ENCODE peak calls at places on chromosomes 2 and 18, in six cellular contexts. J, U, S, Q, I and H are unnamed samples.

GRCh38 chr18:40259073-40259472 is 1696.0 kb upstream of the PIK3C3 start:
- DNase-seq in S (no peak), U (no peak), I (no peak), Q (no peak), J (no peak), H (no peak)

GRCh38 chr2:127479866-127480743 is 46.2 kb downstream of the IWS1 start:
- DNase-seq in S (no peak), I (no peak), J (no peak), Q (no peak), U (no peak), H (no peak)

GRCh38 chr2:219560893-219561178 is 10.5 kb downstream of the OBSL1 start:
- DNase-seq in U (no peak), J (no peak), Q (no peak), I (no peak), S (no peak), H (no peak)

GRCh38 chr18:46677609-46678470 is 20.8 kb upstream of the LOXHD1 start:
- DNase-seq in U (peak), J (no peak), Q (no peak), I (no peak), S (no peak), H (no peak)

GRCh38 chr2:232699110-232699509 is 2.0 kb downstream of the GIGYF2 start:
- DNase-seq in U (no peak), S (no peak), J (no peak), Q (no peak), I (no peak), H (no peak)

GRCh38 chr18:21740474-21740723 is 193 bp upstream of the MIB1 start:
- DNase-seq in J (peak), U (peak), I (no peak), Q (peak), S (no peak), H (peak)

GRCh38 chr2:202479610-202480009 is 103.5 kb downstream of the BMPR2 start:
- DNase-seq in I (no peak), Q (no peak), J (no peak), U (no peak), S (no peak), H (no peak)

GRCh38 chr2:139366659-139367058 is 586.5 kb upstream of the NXPH2 start:
- DNase-seq in Q (no peak), S (no peak), J (no peak), U (no peak), I (no peak), H (no peak)

GRCh38 chr18:23154823-23155517 is 19.7 kb downstream of the CABLES1 start:
- DNase-seq in S (no peak), U (no peak), J (no peak), I (no peak), Q (no peak), H (no peak)

GRCh38 chr2:25543939-25544338 is 129.4 kb downstream of the DTNB start:
- DNase-seq in I (no peak), S (no peak), Q (no peak), U (no peak), J (no peak), H (no peak)

GRCh38 chr18:54822872-54823845 is 5.1 kb upstream of the RAB27B start:
- DNase-seq in U (peak), I (no peak), S (no peak), Q (no peak), J (no peak), H (no peak)

GRCh38 chr2:224569654-224570053 is 15.5 kb downstream of the CUL3 start:
- DNase-seq in Q (no peak), U (no peak), I (no peak), J (no peak), S (no peak), H (no peak)

GRCh38 chr2:37507703-37508102 is 163.3 kb downstream of the QPCT start:
- DNase-seq in Q (no peak), I (no peak), S (no peak), U (no peak), J (no peak), H (no peak)

GRCh38 chr2:10303174-10303633 is 500 bp downstream of the HPCAL1 start:
- DNase-seq in Q (peak), S (peak), I (peak), U (no peak), J (no peak), H (no peak)

GRCh38 chr18:79988925-79989361 is 580 bp upstream of the TXNL4A start:
- DNase-seq in S (no peak), J (no peak), Q (peak), U (peak), I (peak), H (no peak)

GRCh38 chr18:43671431-43671830 is 394.1 kb upstream of the SYT4 start:
- DNase-seq in Q (no peak), U (no peak), J (no peak), S (no peak), I (no peak), H (no peak)

GRCh38 chr2:120924924-120925323 is 189.3 kb downstream of the GLI2 start:
- DNase-seq in U (no peak), J (no peak), S (no peak), I (no peak), Q (no peak), H (no peak)

GRCh38 chr2:162174778-162175177 is 22.7 kb upstream of the GCG start:
- DNase-seq in S (no peak), I (no peak), U (no peak), Q (no peak), J (no peak), H (no peak)

DNA sequence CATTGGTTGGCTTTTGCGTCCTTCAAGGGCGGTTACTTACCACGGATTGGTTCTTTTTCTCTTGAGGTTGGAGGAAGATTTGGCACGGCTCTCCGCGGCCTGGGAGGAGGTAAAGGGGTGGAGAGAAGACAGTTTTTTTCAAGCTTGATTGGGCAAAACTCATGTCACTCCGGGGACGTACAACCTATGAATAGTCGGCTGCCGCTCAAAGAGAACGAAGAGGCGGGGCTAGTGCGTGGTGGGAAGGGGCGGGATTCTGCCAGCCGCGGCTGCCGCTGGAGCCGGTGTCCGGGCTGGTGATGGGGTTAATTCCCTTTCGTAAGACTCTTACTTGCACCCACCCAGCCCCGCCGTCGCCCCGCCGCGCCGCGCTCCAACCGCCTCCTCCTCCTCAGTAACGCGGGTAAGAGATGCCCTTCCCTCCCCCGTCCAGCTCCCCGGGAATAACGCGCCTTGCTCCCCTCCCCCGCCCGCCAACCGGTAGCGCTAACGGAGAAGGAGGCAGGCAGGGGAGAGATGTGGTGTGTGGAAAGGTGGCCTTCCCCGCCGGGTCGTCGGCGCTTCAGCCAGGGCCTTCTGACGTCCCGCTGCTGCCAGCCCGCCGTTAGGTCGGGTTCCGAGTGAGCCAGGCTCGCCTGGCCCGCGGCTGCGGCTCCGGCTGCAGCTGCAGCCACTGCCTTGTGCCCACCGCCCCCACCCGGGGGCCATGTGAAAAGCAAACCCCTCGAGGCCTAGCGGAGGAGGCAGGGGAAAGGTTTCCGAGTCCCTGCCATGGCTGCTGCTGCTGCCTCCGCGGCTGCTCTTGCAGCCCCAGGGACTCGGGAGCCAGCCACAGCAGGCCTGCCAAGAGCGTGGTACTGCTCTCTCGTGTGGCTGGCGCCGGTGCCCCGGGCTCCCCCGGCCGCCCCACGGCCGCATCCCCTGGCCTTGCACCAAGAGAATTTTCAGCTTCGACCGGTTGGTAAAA is at the start of gene R3HDM1:
- DNase-seq in U (peak), I (peak), S (peak), Q (peak), J (peak), H (peak)
- TF ChIP-seq POLR2A in U (peak), I (no peak), S (peak), Q (no peak), J (no peak), H (no peak)

GRCh38 chr2:177552414-177553175 is 160.0 kb downstream of the AGPS start:
- DNase-seq in J (peak), S (peak), U (peak), Q (peak), I (peak), H (peak)
- TF ChIP-seq CTCF in J (no peak), S (no peak), U (no peak), Q (peak), I (peak), H (no peak)

DNA sequence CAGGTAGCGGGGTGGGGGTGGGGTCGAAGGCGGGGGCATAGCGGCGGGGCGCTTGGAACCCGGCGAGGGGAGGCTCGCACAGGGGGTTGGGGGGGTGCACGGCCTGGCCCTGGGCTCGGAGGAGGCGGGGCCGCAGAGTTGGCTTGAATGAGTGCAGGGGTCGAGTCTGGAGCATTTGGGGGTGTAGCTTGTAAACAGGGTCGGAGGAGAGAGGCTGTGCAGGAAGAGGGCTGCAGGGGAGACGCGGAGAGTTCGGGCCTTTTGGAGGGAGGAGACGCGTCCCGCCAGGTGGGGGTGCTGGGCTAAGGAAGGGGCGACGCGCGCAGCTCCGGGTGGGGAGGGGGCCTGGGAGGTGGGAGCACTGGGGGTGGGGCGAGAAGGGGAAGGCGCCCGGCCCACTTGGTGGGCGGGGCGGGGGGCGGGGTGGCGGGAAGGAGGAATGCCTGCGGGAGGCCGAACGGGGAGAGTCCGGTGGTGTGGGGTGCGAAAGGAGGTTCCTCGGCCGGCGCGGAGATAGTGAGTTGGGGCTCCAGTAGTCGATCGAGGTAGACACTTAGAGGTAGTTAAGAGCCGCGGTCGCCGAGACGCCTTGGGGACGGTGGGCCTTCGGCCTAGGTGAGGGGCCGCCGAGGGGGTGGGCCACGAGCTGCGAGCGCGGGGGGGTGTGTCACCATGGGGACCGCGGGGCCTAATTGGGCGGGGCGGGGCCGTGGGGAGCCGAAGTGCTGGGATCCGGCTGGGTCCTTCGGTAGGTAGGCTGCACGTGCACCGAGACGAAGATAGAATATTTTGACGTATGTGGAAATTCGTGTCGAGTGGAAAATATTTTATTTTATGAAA is 766 bp downstream of the MSH6 start:
- DNase-seq in J (peak), S (peak), I (peak), U (peak), Q (peak), H (peak)
- TF ChIP-seq POLR2A in J (no peak), S (no peak), I (no peak), U (no peak), Q (no peak), H (no peak)

DNA sequence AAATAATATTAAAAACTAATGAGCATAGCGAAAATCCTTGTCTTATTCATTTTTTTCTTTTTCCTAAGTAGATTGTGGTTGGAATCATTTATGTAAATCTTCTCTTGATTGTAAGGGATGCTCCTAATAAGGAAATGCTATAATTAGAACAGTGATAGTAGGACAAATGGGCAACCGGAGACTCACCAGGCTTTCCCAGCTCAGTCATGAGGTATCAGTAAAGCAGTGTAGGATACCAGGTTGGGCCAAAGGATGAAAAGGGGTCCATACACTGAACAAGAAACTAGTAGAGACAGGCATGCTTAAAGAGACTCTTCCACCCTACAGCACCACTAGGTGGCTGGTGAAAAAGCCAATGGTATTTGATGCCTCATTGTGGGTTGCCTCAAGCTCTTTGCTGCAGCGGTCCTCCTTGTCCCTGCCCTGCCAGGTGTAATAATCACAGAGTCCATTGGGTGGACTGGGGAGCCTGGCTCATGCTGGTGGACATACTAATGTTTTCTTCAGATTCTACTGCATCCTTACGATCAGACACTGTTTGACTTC is 71.4 kb upstream of the FAM98A start:
- DNase-seq in U (peak), Q (no peak), J (no peak), I (no peak), S (no peak), H (no peak)
- TF ChIP-seq CTCF in U (no peak), Q (no peak), J (no peak), I (no peak), S (no peak), H (no peak)

GRCh38 chr18:36012891-36013290 is 40.4 kb downstream of the RMP24 start:
- DNase-seq in S (no peak), Q (no peak), I (no peak), J (no peak), U (no peak), H (no peak)
- TF ChIP-seq POLR2A in S (no peak), Q (no peak), I (no peak), J (no peak), U (no peak), H (no peak)